ENCODE peak calls at places on chromosomes 4 and X, in four cellular contexts. One of them, this sample, is unnamed.

GRCh38 chr4:33924239-33924638 is 2320.1 kb downstream of the ARAP2 start:
- DNase-seq in mesendoderm: peak
- DNase-seq in WERI-Rb-1: no peak
- DNase-seq in stimulated activated naive CD4-positive, alpha-beta T cell: no peak
- DNase-seq in this sample: peak

GRCh38 chr4:26050212-26050643 is 136.2 kb downstream of the SMIM20 start:
- DNase-seq in stimulated activated naive CD4-positive, alpha-beta T cell: no peak
- DNase-seq in WERI-Rb-1: peak
- DNase-seq in mesendoderm: no peak
- DNase-seq in this sample: no peak

GRCh38 chr4:8101213-8101781 is 57.3 kb downstream of the ABLIM2 start:
- DNase-seq in WERI-Rb-1: no peak
- DNase-seq in stimulated activated naive CD4-positive, alpha-beta T cell: no peak
- DNase-seq in mesendoderm: no peak
- DNase-seq in this sample: peak

GRCh38 chr4:158010346-158010745 is 162.5 kb downstream of the GASK1B start:
- DNase-seq in stimulated activated naive CD4-positive, alpha-beta T cell: no peak
- DNase-seq in mesendoderm: no peak
- DNase-seq in WERI-Rb-1: no peak
- DNase-seq in this sample: no peak

GRCh38 chr4:26624042-26624441 is 40.2 kb downstream of the TBC1D19 start:
- DNase-seq in WERI-Rb-1: no peak
- DNase-seq in stimulated activated naive CD4-positive, alpha-beta T cell: no peak
- DNase-seq in mesendoderm: no peak
- DNase-seq in this sample: no peak

GRCh38 chrX:130174051-130174704 is 2.4 kb downstream of the RAB33A start:
- DNase-seq in mesendoderm: no peak
- DNase-seq in stimulated activated naive CD4-positive, alpha-beta T cell: no peak
- DNase-seq in WERI-Rb-1: no peak
- DNase-seq in this sample: peak

GRCh38 chrX:133402042-133402453 is 13.2 kb downstream of the GPC4 start:
- DNase-seq in mesendoderm: no peak
- DNase-seq in WERI-Rb-1: no peak
- DNase-seq in stimulated activated naive CD4-positive, alpha-beta T cell: no peak
- DNase-seq in this sample: no peak

GRCh38 chr4:180099962-180100361 is 2143.2 kb upstream of the TENM3 start:
- DNase-seq in mesendoderm: no peak
- DNase-seq in WERI-Rb-1: no peak
- DNase-seq in stimulated activated naive CD4-positive, alpha-beta T cell: no peak
- DNase-seq in this sample: no peak

GRCh38 chrX:48086119-48086518 is 14.7 kb upstream of the ZNF630 start:
- DNase-seq in stimulated activated naive CD4-positive, alpha-beta T cell: no peak
- DNase-seq in mesendoderm: no peak
- DNase-seq in WERI-Rb-1: no peak
- DNase-seq in this sample: no peak

This sample was measured in EL.